ENCODE peak calls at places on chromosome 13, in four cellular contexts. Y is PC-3, D is cardiac muscle cell, M is neural progenitor cell. P is an unnamed sample.

GRCh38 chr13:31073859-31074718 is 87.6 kb downstream of the HSPH1 start:
- DNase-seq in Y (no peak), D (peak; percentile 56), M (peak; percentile 20), P (no peak)

GRCh38 chr13:45584816-45585215 is 30.7 kb downstream of the ERICH6B start:
- DNase-seq in Y (peak; percentile 9), D (no peak), M (peak; percentile 9), P (peak; percentile 3)

GRCh38 chr13:22009500-22009899 is 338.6 kb downstream of the FGF9 start:
- DNase-seq in Y (no peak), D (no peak), M (no peak), P (no peak)

GRCh38 chr13:80823472-80823871 is 482.5 kb upstream of the SPRY2 start:
- DNase-seq in Y (no peak), D (no peak), M (no peak), P (no peak)

GRCh38 chr13:85828094-85828684 is 29.0 kb upstream of the SLITRK6 start:
- DNase-seq in Y (peak; percentile 43), D (peak; percentile 39), M (peak; percentile 29), P (peak; percentile 6)

GRCh38 chr13:101452519-101453485 is at the start of gene ITGBL1:
- DNase-seq in Y (peak; percentile 41), D (peak; percentile 8), M (no peak), P (no peak)

GRCh38 chr13:97125051-97125809 is 96.9 kb upstream of the MBNL2 start:
- DNase-seq in Y (peak; percentile 80), D (peak; percentile 75), M (peak; percentile 38), P (peak; percentile 84)

GRCh38 chr13:29722415-29722814 is 126.9 kb upstream of the SLC7A1 start:
- DNase-seq in Y (no peak), D (no peak), M (no peak), P (no peak)

GRCh38 chr13:45833663-45834062 is 17.9 kb downstream of the SIAH3 start:
- DNase-seq in Y (peak; percentile 64), D (peak; percentile 20), M (no peak), P (peak; percentile 66)

GRCh38 chr13:30861163-30861562 is 44.9 kb upstream of the MEDAG start:
- DNase-seq in Y (no peak), D (no peak), M (no peak), P (no peak)

GRCh38 chr13:59208405-59209195 is 955.1 kb downstream of the DIAPH3 start:
- DNase-seq in Y (no peak), D (peak; percentile 25), M (no peak), P (no peak)

DNA sequence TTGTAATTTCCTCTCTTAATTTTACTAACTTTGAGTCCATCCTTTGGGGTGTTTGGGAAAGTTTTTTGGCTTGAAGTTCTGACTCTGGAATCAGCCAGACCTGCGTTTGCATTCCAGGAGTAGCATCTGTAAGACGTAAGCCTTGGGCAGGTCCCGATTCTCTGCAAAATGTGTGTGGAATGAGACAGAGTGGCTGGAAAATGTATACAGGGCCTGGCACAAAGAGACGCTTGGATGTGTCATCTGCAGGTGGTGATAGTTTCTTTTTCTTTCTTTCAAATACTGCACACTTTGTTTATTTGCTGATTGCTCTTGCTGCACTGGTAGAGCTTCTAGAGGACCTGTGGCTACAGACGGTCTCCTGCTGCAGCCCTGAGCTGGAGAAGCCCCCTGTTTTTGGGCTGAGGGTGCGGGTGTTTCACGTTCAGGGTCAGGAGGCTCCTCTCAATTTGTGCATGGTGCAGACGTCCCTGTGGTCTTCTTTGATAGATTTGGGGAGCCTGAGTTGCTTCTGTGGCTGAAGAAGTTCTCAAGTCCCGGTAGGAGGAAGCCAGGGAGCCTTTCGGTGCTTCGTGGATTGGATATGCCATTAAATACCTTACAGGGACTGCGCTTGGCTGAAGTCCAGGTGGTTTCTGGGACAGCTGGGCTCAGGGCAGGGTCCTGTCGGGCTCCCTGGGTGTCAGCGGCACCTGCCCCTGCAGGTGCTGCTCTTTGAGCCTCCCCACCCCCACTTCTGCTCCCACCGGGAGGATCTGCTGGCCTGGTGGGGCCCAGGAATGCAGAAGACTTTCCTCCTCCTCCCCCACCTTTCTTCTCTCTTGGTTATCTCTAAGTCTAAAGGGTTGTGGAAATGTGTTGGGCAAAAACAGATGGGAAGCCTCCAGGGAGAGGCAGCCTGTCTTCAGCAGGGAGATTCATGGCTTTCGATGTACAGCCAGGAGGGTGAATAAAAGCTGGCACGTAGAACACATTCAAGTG is 44.1 kb upstream of the GAS6 start:
- DNase-seq in Y (no peak), D (peak; percentile 69), M (no peak), P (peak; percentile 31)
- H3K27ac ChIP-seq in Y (no peak overlapping the region), D (no peak overlapping the region), M (no peak overlapping the region), P (peak overlapping the region; percentile 99)

DNA sequence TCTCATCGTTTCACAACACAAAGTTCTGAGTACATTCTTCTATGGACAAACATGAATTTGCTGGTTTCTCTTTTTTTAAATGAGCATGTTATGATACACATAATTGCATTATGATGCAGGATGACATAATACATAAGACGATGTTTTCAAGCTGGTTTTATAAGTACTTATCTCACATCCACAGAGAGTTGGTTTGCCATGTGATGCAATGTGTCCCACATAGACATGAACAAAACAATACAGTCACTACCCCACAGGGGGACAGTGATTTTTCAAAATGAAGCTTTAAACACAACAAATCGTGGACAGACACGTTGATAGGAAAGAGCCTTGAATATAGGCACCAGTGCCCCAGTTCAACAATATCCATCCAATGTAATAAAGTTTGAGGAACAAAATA is 447.1 kb downstream of the KLF12 start:
- DNase-seq in Y (no peak), D (peak; percentile 38), M (no peak), P (no peak)
- H3K27ac ChIP-seq in Y (no peak overlapping the region), D (no peak overlapping the region), M (no peak overlapping the region), P (no peak overlapping the region)

DNA sequence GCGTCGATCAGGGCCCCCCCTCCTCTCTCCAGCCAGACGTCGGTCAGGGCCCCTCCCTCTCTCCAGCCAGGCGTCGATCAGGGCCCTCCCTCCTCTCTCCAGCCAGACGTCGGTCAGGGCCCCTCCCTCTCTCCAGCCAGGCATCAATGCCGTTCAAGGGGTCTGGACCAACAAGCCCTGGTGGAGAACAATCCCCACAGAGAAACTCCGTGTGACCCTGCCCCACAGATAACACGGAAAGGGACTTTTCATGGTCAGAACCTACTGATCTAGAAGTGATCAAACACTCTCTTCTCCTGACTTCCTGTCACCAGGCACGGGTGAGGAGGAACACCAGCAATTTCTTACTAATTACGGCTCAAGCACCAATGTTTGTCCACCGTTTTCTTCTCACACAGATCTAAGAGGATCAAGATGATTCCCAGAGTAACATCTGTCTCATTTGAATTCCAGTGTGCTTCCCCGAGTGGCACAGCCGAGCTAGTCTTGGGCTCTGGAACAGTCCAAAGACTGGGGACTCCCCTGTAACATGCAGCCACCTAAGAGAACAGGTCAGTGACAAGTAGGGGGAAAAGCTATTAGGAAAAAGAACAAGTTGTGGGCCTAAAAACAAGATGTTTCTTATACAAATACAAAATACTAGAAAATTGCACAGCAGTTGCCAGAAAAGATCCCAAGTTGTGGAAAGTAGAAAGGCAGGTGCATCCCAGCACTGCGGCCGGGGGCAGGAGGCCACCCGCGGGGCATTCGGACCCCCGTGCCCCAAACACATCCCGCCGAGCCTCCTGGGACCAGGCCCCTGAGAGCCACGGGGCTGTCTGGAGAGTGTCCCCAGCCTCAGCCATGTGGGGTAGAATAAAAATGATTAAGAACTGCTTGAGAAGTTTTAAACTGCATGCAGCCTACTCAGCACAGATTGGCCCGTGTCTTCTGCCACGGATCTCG is 11.7 kb downstream of the RASA3 start:
- DNase-seq in Y (no peak), D (no peak), M (no peak), P (no peak)
- H3K27ac ChIP-seq in Y (no peak overlapping the region), D (peak overlapping the region; percentile 75), M (no peak overlapping the region), P (peak overlapping the region; percentile 73)

DNA sequence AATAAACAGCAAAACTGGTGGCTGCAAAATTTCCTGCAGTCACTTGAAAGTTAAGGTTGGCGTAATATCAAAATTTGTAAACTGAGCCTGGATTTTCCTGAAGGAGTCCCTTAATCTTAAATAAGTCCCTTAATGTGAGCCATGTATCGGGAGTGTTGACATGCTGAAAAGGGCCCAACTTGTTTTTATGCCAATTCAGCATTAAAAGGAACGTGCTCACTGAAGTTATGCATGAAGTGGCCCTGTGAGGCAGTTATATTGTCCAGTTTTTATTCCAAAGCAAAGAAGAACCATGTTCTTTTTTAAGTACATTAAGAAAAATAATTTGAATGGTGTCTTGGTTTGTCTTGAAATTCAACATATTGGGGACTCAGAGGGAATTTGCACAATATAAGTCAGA is 1766.9 kb downstream of the SLITRK1 start:
- DNase-seq in Y (no peak), D (no peak), M (no peak), P (no peak)
- H3K27ac ChIP-seq in Y (no peak overlapping the region), D (no peak overlapping the region), M (no peak overlapping the region), P (no peak overlapping the region)

DNA sequence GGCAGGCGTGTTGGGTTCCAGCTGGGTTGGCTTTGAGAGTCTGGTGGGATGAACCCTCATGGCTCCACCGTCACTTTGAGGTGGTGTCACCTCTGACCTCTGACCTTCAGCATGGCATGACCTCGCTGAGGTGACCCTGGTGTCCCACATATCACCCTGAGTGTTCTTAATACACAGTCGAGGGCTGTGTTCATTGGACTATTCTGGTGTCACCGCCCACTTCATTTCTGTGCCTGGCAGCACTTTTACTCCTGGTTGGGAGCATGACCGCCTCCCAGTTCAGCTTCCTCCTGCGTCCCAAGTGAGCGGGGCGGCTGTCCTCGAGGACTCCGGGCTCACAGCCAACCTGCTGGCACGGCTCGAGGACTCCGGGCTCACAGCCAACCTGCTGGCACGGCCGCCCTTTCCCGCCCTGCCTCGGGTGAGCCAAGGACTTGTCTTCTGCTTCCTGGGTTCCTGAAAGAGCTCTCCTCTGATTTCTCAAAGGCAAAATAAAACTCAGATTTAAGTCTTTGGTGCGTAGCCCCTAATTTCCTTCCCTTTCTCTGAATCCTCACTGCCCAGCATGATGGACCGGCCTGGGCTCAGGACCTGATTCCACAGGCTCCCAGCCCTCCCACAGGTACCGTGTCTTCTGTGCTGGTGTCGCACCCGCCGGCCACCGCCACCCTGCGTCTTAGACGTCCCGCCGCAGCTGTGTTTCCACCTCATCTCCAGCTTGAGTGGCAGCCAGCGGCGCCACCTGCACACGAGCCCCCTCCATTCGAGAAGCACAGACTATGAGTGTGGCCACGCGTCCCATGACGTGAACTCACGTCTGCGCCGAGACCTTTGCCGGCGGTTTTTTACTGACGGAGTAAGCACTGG is 10.4 kb downstream of the ATP4B start:
- DNase-seq in Y (peak; percentile 82), D (peak; percentile 45), M (no peak), P (peak; percentile 39)
- H3K27ac ChIP-seq in Y (peak overlapping the region; percentile 14), D (no peak overlapping the region), M (no peak overlapping the region), P (peak overlapping the region; percentile 82)

GRCh38 chr13:23772717-23773116 is 116.5 kb downstream of the MIPEP start:
- DNase-seq in Y (no peak), D (no peak), M (no peak), P (no peak)

GRCh38 chr13:23777571-23777870 is 111.7 kb downstream of the MIPEP start:
- DNase-seq in Y (no peak), D (no peak), M (no peak), P (no peak)

GRCh38 chr13:23778007-23778687 is 111.1 kb downstream of the MIPEP start:
- DNase-seq in Y (no peak), D (no peak), M (no peak), P (no peak)

GRCh38 chr13:23778879-23779278 is 110.3 kb downstream of the MIPEP start:
- DNase-seq in Y (peak; percentile 51), D (peak; percentile 61), M (no peak), P (no peak)

DNA sequence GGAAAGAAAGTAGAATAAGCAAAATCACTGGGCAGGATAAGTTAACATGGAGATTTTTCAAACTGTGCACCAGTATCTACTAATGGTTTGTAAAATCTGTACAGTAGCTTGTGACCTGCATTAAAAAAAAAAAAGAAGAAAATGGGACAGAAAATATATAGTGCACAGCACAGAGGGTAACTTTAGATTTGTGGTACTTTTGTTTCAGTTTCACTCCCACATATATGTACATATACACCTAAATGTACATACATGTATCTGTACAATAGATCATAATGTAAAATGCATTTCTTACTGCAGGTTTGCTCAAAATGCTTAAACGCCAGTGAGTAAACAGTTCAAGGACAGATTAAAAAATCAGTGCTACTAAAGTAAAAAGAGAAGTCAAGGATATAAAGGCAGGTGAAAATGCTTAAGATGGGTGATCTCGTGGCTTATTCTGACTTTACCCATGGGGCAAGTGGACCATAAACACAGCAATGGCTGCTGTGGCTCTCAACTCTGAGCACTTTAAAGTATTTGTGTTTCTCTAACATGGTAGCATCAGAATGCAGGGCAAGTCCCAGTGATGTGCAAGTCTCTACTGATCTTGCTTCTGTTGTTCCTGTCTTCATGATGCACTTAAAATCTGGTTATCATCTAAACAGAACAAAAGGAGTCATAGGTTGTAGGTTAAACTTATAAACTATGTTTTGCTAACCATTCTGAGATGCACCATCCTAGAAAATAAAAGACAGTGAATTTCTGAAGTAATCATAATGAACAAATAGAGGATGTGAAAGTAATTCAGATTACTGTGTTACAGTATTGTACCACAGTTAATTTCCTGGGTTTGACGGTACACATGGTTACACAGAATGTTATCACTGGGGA is 112.3 kb downstream of the MIPEP start:
- DNase-seq in Y (no peak), D (peak; percentile 42), M (no peak), P (no peak)
- H3K27ac ChIP-seq in Y (no peak overlapping the region), D (no peak overlapping the region), M (no peak overlapping the region), P (no peak overlapping the region)

P was measured in RWPE1.